ENCODE peak calls at places on chromosomes 4 and X, in ten cellular contexts. J is SK-N-SH, Y is vagina, U is astrocyte, T is keratinocyte, S is colonic mucosa, M is tibial artery, N is neural progenitor cell, I is dorsolateral prefrontal cortex, A is endodermal cell. Q is an unnamed sample. For H3K27me3, the result is how much of the 10 kb centered on the place peaks cover.

GRCh38 chrX:68462653-68463052 is 29.4 kb upstream of the OPHN1 start:
- DNase-seq in J (no peak), Y (no peak), U (peak), T (no peak), S (no peak), M (no peak), N (peak), I (no peak), A (peak), Q (no peak)

GRCh38 chr4:158003212-158003611 is 169.6 kb downstream of the GASK1B start:
- DNase-seq in J (no peak), Y (no peak), U (no peak), T (no peak), S (no peak), M (no peak), N (no peak), I (no peak), A (no peak), Q (no peak)

GRCh38 chr4:114659386-114660008 is 60.9 kb downstream of the UGT8 start:
- DNase-seq in J (peak), Y (no peak), U (peak), T (peak), S (peak), M (no peak), N (peak), I (peak), A (peak), Q (peak)

GRCh38 chrX:68942141-68942540 is 113.3 kb downstream of the EFNB1 start:
- DNase-seq in J (no peak), Y (no peak), U (no peak), T (no peak), S (peak), M (no peak), N (no peak), I (no peak), A (peak), Q (no peak)

GRCh38 chrX:45068555-45068954 is 132.1 kb downstream of the DIPK2B start:
- DNase-seq in J (no peak), Y (no peak), U (no peak), T (no peak), S (no peak), M (no peak), N (no peak), I (no peak), A (no peak), Q (no peak)

GRCh38 chr4:80073362-80074008 is 456 bp upstream of the ANTXR2 start:
- DNase-seq in J (no peak), Y (no peak), U (no peak), T (no peak), S (no peak), M (no peak), N (no peak), I (no peak), A (no peak), Q (no peak)

GRCh38 chr4:173091362-173091761 is 77.2 kb upstream of the GALNT7 start:
- DNase-seq in J (peak), Y (no peak), U (no peak), T (no peak), S (no peak), M (no peak), N (no peak), I (no peak), A (no peak), Q (no peak)

GRCh38 chr4:99593781-99594636 is 19.4 kb downstream of the MTTP start:
- DNase-seq in J (no peak), Y (no peak), U (no peak), T (no peak), S (no peak), M (no peak), N (no peak), I (no peak), A (no peak), Q (no peak)

GRCh38 chr4:102343964-102344519 is 1.2 kb downstream of the SLC39A8 start:
- DNase-seq in J (no peak), Y (no peak), U (no peak), T (no peak), S (peak), M (no peak), N (peak), I (peak), A (no peak), Q (no peak)

GRCh38 chr4:169314906-169315305 is 44.1 kb upstream of the SH3RF1 start:
- DNase-seq in J (peak), Y (no peak), U (peak), T (peak), S (peak), M (peak), N (no peak), I (no peak), A (no peak), Q (no peak)

GRCh38 chr4:87566276-87566675 is 37.1 kb upstream of the SPARCL1 start:
- DNase-seq in J (no peak), Y (no peak), U (no peak), T (no peak), S (no peak), M (no peak), N (no peak), I (no peak), A (no peak), Q (no peak)

GRCh38 chr4:80263541-80264351 is 2.7 kb upstream of the FGF5 start:
- DNase-seq in J (no peak), Y (no peak), U (no peak), T (no peak), S (no peak), M (no peak), N (peak), I (no peak), A (peak), Q (no peak)

GRCh38 chr4:98470831-98471230 is 187.6 kb downstream of the TSPAN5 start:
- DNase-seq in J (no peak), Y (no peak), U (peak), T (no peak), S (no peak), M (no peak), N (no peak), I (no peak), A (no peak), Q (no peak)

GRCh38 chrX:110053453-110053852 is 50.5 kb downstream of the TMEM164 start:
- DNase-seq in J (no peak), Y (no peak), U (no peak), T (no peak), S (no peak), M (no peak), N (no peak), I (no peak), A (no peak), Q (no peak)

GRCh38 chr4:85565761-85566480 is 91.0 kb downstream of the ARHGAP24 start:
- DNase-seq in J (no peak), Y (no peak), U (peak), T (no peak), S (no peak), M (no peak), N (no peak), I (no peak), A (no peak), Q (no peak)

GRCh38 chrX:107716045-107716684 is 59.4 kb downstream of the TSC22D3 start:
- DNase-seq in J (peak), Y (peak), U (peak), T (no peak), S (no peak), M (peak), N (peak), I (no peak), A (peak), Q (no peak)

GRCh38 chr4:73998040-73999011 is at the start of gene CXCL5:
- DNase-seq in J (no peak), Y (no peak), U (peak), T (no peak), S (no peak), M (no peak), N (peak), I (no peak), A (peak), Q (no peak)

GRCh38 chr4:142463195-142463594 is 382.9 kb downstream of the INPP4B start:
- DNase-seq in J (no peak), Y (no peak), U (peak), T (no peak), S (no peak), M (no peak), N (no peak), I (no peak), A (no peak), Q (no peak)

GRCh38 chr4:153087671-153088194 is 116.5 kb upstream of the TRIM2 start:
- DNase-seq in J (no peak), Y (no peak), U (no peak), T (no peak), S (no peak), M (no peak), N (no peak), I (no peak), A (no peak), Q (no peak)

DNA sequence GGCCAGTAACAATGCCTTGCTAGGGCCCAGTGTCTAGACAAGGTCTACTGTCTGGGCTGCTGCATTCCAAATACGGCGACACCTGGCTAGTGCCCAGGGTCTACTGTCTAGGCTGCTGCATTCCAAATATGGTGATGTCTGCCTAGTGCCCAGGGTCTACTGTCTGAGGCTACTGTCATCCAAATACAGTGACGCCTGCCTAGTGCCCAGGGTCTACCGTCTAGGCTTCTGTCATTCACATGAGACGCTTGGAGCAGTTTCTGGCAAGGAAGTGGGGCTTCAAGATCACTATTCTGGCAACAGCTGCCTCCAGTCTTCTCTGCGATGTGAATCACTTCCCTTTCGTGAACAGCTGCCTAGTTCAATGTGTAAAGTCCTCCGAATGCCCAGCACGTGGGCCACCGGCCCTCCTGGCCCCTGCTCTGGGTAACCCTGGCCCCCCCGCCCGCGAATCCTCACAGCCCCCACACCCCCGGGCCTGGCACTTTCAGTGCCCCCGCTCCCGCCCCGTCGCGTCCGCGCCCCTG is 12.7 kb downstream of the ACOX3 start:
- DNase-seq in J (peak), Y (no peak), U (peak), T (no peak), S (peak), M (peak), N (peak), I (no peak), A (no peak), Q (no peak)
- H3K27ac ChIP-seq in J (peak), Y (peak), U (peak), T (peak), S (peak), M (peak), N (no peak), I (no peak), A (peak), Q (peak)

GRCh38 chr4:118141240-118141639 is 107.0 kb downstream of the NDST3 start:
- DNase-seq in J (no peak), Y (no peak), U (no peak), T (no peak), S (no peak), M (no peak), N (no peak), I (no peak), A (no peak), Q (no peak)
- H3K27me3 ChIP-seq in J (under half), Y (under half), U (under half), T (under half), S (under half), M (under half), N (under half), I (under half), A (under half), Q (under half)

DNA sequence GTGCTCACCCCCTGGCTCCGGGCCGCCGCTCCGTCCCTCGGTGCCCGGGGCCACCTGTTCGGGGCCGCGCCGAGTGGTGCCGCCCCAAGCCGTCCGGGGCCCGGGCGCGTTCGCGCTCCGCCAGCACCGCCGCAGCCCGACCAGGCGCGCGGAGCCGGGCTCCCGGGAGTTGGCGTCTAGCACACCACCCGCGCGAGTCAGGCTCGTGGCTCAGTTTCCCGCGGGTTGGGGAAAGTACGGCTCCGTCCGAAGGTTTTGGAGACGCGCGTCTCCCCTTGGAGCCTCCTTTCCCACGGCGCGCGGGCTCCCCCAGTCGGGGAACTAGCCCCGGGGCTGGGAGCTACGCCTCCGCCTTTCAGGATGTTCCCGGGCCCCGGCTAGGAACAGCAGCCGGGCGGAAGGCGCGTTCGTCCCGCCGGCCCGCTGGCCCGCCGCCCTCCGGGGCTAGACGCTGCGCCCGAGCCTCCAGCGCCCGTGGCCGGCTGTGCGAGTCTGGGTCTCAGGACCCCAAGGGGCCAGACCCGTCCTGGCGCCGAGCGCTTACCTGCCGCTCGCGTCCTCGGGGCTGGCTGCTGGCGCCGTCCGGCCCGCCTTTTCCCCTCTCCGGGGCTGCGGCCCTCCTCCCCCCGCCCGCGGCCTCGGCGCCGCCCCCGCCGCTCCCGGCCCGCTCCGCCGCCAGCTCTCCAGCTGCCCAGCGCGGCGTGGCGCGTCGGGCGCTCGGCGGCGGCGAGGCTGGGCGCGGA is at the start of gene ADGRG2:
- DNase-seq in J (peak), Y (no peak), U (peak), T (no peak), S (peak), M (peak), N (peak), I (no peak), A (peak), Q (no peak)
- H3K4me3 ChIP-seq in J (peak), Y (peak), U (peak), T (no peak), S (peak), M (peak), N (peak), I (peak), A (peak), Q (peak)

DNA sequence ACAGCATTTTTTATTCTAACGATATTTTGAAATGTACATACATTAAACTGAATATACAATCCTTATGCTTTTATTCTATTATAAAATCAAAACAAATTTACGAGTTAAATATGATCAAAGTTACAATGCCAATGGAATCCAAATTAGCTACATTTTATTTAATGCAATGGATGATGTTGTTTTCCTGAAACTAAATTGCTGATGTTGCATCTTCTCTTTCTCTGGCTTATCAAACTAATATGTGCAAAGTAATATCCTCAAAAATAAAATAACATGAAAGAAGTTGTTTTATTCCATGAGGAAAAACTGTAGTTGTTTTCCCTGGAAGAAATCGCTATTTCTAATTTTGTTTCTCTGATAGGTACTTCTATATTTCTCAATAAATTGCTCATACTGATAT is 106.8 kb downstream of the ASB9 start:
- DNase-seq in J (no peak), Y (no peak), U (no peak), T (no peak), S (no peak), M (no peak), N (no peak), I (no peak), A (no peak), Q (no peak)
- H3K27ac ChIP-seq in J (no peak), Y (no peak), U (no peak), T (no peak), S (no peak), M (no peak), N (no peak), I (no peak), A (no peak), Q (no peak)

GRCh38 chrX:72569786-72570185 is 2.9 kb downstream of the HDAC8 start:
- DNase-seq in J (no peak), Y (no peak), U (peak), T (no peak), S (no peak), M (no peak), N (no peak), I (no peak), A (no peak), Q (no peak)
- H3K27me3 ChIP-seq in J (under half), Y (under half), U (under half), T (under half), S (under half), M (under half), N (under half), I (under half), A (under half), Q (under half)

GRCh38 chr4:42843694-42844093 is 48.8 kb upstream of the GRXCR1 start:
- DNase-seq in J (no peak), Y (no peak), U (no peak), T (no peak), S (no peak), M (no peak), N (no peak), I (no peak), A (no peak), Q (no peak)

GRCh38 chr4:42845586-42845985 is 46.9 kb upstream of the GRXCR1 start:
- DNase-seq in J (no peak), Y (no peak), U (no peak), T (no peak), S (no peak), M (no peak), N (no peak), I (no peak), A (no peak), Q (no peak)

DNA sequence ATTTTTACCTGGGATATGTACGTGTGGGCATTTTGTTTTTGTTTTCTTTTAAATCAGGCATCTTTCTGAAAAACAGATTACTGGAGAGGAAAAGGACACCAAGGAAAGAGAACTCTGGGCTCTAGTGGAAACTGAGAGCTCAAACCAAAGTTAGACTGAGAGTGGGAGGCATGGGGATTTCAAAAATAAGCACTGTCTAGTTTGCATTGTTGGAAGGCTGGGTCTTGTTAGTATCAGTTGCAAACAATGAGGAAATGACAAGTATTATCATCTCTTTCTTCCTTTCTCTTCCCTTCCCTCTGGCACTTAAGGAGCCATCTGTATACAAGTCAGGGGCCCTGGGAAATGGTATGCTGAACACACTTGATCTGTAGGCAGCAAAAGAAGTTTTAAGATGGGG is 48.1 kb upstream of the GRXCR1 start:
- DNase-seq in J (no peak), Y (no peak), U (no peak), T (no peak), S (no peak), M (no peak), N (no peak), I (no peak), A (no peak), Q (no peak)
- H3K4me3 ChIP-seq in J (no peak), Y (no peak), U (no peak), T (no peak), S (no peak), M (no peak), N (no peak), I (no peak), A (no peak), Q (no peak)

GRCh38 chr4:82810171-82810570 is 11.6 kb upstream of the SCD5 start:
- DNase-seq in J (no peak), Y (peak), U (no peak), T (no peak), S (no peak), M (no peak), N (no peak), I (no peak), A (no peak), Q (no peak)

GRCh38 chr4:82811392-82811791 is 12.8 kb upstream of the SCD5 start:
- DNase-seq in J (no peak), Y (no peak), U (no peak), T (no peak), S (no peak), M (no peak), N (no peak), I (no peak), A (no peak), Q (no peak)

GRCh38 chr4:82809614-82810013 is 11.0 kb upstream of the SCD5 start:
- DNase-seq in J (no peak), Y (no peak), U (no peak), T (no peak), S (no peak), M (no peak), N (no peak), I (no peak), A (no peak), Q (no peak)

GRCh38 chr4:82814034-82814433 is 15.4 kb upstream of the SCD5 start:
- DNase-seq in J (peak), Y (no peak), U (no peak), T (no peak), S (no peak), M (no peak), N (peak), I (no peak), A (no peak), Q (no peak)

DNA sequence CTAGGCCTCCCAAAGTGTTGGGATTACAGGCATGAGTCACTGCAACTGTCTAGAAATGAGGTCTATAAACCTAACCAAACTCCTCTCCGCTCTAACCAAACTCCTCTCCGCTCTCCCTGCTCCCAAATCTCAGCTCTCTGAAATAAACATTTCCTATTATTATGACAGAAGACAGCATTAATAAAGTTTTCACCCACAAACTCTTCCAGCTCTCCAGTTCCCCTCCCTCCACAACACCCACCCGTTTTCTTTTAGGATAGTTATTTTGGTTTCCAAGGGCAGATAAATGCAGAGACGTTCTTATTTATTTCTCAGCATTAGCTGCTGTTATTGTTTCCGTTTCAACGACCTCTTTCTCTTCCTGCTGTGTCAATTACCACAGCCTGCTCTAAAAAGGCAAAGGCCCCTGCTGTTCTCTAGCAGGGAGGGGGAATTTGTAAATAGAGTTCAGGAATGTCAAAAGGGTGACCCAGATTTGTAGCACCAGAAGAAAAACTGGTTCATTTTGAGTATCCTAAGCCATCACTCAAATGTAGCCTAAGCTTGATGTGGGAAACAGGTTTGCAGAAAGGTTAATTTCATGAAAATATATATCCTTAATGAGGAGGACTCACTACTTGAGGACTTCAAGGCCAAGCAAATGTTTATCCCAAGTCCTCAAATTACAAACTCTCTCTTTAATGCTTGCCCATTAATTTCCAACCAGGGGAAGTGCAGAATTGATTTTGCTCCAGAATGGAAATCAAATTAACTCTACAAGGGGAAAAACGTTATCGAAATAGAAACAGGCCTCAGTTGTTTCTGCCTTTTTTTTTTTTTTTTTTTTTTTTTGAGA is 13.5 kb upstream of the SCD5 start:
- DNase-seq in J (no peak), Y (no peak), U (peak), T (no peak), S (no peak), M (no peak), N (peak), I (no peak), A (peak), Q (no peak)
- H3K27ac ChIP-seq in J (peak), Y (peak), U (no peak), T (no peak), S (no peak), M (no peak), N (peak), I (no peak), A (peak), Q (peak)

DNA sequence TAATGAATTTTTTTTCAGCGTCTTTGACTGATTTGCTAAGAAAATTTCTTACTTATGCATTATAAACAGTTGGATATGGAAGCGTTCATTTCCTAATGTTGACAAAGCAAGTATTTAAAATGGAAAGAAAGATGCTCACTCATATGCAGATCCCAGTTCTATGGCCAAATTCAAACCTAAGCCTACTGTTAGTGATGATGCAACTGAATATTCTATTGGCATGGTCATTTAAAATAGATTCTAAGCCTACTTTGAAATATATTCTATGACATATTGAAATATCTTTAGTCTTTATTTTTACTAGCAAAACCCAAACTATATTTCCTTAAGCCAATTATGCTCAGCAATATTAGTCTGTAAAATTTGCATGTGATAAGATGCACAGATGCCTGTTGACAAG is 96.5 kb upstream of the NAP1L5 start:
- DNase-seq in J (no peak), Y (no peak), U (no peak), T (no peak), S (no peak), M (no peak), N (no peak), I (no peak), A (no peak), Q (no peak)
- H3K27me3 ChIP-seq in J (under half), Y (under half), U (under half), T (under half), S (under half), M (under half), N (under half), I (under half), A (under half), Q (under half)